ENCODE peak calls at places on chromosomes 2 and 18, in six cellular contexts. H, U, J, Z, D and M are unnamed samples.

GRCh38 chr2:24493713-24494112 is 2.7 kb downstream of the NCOA1 start:
- DNase-seq in H (no peak), U (peak), J (no peak), Z (no peak), D (no peak), M (peak)

GRCh38 chr2:110847651-110848050 is 115.3 kb downstream of the ACOXL start:
- DNase-seq in H (no peak), U (no peak), J (no peak), Z (no peak), D (no peak), M (no peak)

GRCh38 chr2:206971805-206972204 is 32.5 kb downstream of the CPO start:
- DNase-seq in H (no peak), U (peak), J (no peak), Z (no peak), D (no peak), M (peak)

GRCh38 chr2:25251032-25251460 is 82.7 kb upstream of the POMC start:
- DNase-seq in H (peak), U (peak), J (no peak), Z (no peak), D (no peak), M (no peak)

GRCh38 chr18:3721771-3722661 is 272.0 kb downstream of the TGIF1 start:
- DNase-seq in H (no peak), U (peak), J (no peak), Z (no peak), D (no peak), M (no peak)

GRCh38 chr18:9757851-9758587 is 49.9 kb downstream of the RAB31 start:
- DNase-seq in H (no peak), U (no peak), J (no peak), Z (no peak), D (no peak), M (peak)

GRCh38 chr2:71554028-71554705 is 100.8 kb downstream of the DYSF start:
- DNase-seq in H (no peak), U (no peak), J (no peak), Z (no peak), D (no peak), M (no peak)

GRCh38 chr18:57915848-57916596 is 112.9 kb upstream of the ATP8B1 start:
- DNase-seq in H (peak), U (no peak), J (no peak), Z (no peak), D (no peak), M (no peak)

GRCh38 chr2:239443666-239444567 is 43.1 kb upstream of the HDAC4 start:
- DNase-seq in H (no peak), U (no peak), J (no peak), Z (peak), D (no peak), M (peak)

GRCh38 chr18:79855147-79855910 is 57.6 kb downstream of the KCNG2 start:
- DNase-seq in H (no peak), U (no peak), J (no peak), Z (no peak), D (no peak), M (no peak)

GRCh38 chr18:49926076-49926745 is 112.9 kb upstream of the ACAA2 start:
- DNase-seq in H (no peak), U (no peak), J (no peak), Z (no peak), D (no peak), M (no peak)

GRCh38 chr2:53880756-53881155 is 21.0 kb upstream of the GPR75 start:
- DNase-seq in H (no peak), U (no peak), J (no peak), Z (peak), D (no peak), M (peak)

GRCh38 chr2:102344397-102344796 is 11.2 kb upstream of the IL18R1 start:
- DNase-seq in H (no peak), U (no peak), J (no peak), Z (no peak), D (no peak), M (no peak)

GRCh38 chr18:55401638-55402191 is 186.3 kb downstream of the TCF4 start:
- DNase-seq in H (peak), U (peak), J (peak), Z (no peak), D (no peak), M (peak)

GRCh38 chr2:42842418-42842817 is 50.0 kb upstream of the HAAO start:
- DNase-seq in H (no peak), U (peak), J (no peak), Z (no peak), D (no peak), M (peak)

GRCh38 chr2:195514365-195514764 is 142.7 kb upstream of the SLC39A10 start:
- DNase-seq in H (no peak), U (no peak), J (no peak), Z (no peak), D (no peak), M (peak)

GRCh38 chr2:239020541-239021041 is 172.7 kb downstream of the TWIST2 start:
- DNase-seq in H (no peak), U (no peak), J (no peak), Z (no peak), D (no peak), M (no peak)

GRCh38 chr18:24546304-24546703 is 85.9 kb downstream of the HRH4 start:
- DNase-seq in H (no peak), U (no peak), J (no peak), Z (no peak), D (no peak), M (no peak)

GRCh38 chr2:55106148-55106547 is 55.9 kb upstream of the RTN4 start:
- DNase-seq in H (no peak), U (no peak), J (no peak), Z (no peak), D (no peak), M (peak)

GRCh38 chr18:49335677-49336076 is 124.8 kb downstream of the DYM start:
- DNase-seq in H (no peak), U (no peak), J (peak), Z (no peak), D (no peak), M (no peak)

GRCh38 chr2:16686641-16687040 is 21.0 kb upstream of the CYRIA start:
- DNase-seq in H (no peak), U (no peak), J (no peak), Z (no peak), D (no peak), M (no peak)

GRCh38 chr2:200963129-200963917 is at the start of gene ORC2:
- DNase-seq in H (peak), U (peak), J (peak), Z (peak), D (peak), M (peak)

GRCh38 chr2:941811-942360 is 8.8 kb upstream of the SNTG2 start:
- DNase-seq in H (no peak), U (no peak), J (no peak), Z (no peak), D (no peak), M (no peak)

GRCh38 chr2:98514096-98514639 is 69.5 kb downstream of the INPP4A start:
- DNase-seq in H (peak), U (no peak), J (no peak), Z (no peak), D (no peak), M (no peak)

GRCh38 chr18:12005542-12006487 is 24.5 kb downstream of the IMPA2 start:
- DNase-seq in H (no peak), U (peak), J (no peak), Z (peak), D (no peak), M (peak)

DNA sequence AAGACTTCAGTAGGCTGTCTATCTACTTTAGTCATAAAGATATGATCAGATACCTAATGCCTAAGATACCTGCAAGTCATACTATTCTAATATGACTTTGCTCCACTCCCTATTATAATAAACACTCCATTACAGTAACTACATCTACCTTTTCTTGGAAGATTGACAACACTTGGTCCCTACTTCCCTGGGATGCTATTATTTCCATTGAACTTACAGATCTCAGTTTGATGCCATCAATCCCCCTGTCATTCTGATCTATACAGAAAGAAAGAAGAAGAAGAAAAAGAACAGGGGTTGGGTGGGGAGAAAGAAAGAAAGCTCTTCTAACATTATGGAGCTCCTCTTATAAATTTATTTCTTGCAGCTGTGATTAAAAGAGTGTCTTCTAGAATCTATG is 889.1 kb upstream of the NRXN1 start:
- DNase-seq in H (no peak), U (no peak), J (no peak), Z (peak), D (no peak), M (no peak)
- H3K4me3 ChIP-seq in H (no peak), U (no peak), J (no peak), Z (no peak), D (no peak), M (no peak)

DNA sequence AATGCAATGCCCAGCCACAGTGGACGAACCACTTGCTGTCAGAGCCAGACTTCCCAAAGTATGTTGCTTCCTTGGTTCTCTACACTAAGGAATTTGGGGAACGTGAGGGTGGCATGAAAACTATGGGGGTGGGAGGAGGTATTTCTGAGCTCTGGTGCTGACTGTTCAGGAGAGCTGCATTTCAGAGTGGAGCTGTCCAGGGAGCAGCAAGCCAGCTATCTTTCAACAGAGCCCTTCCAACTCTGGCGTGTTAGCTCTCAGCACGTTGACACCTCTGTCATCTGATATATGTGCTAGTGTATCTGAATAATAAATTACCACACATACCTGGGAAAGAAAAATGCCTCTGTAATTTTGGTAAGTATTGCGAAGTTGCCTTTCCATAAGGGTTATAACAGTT is 66.1 kb downstream of the SAP130 start:
- DNase-seq in H (no peak), U (no peak), J (no peak), Z (no peak), D (no peak), M (no peak)
- TF ChIP-seq EZH2 in H (no peak), U (no peak), J (no peak), Z (no peak), D (no peak), M (no peak)

GRCh38 chr2:235690082-235690808 is 196.4 kb downstream of the AGAP1 start:
- DNase-seq in H (no peak), U (peak), J (no peak), Z (no peak), D (no peak), M (no peak)
- TF ChIP-seq EZH2phosphoT487 in H (no peak), U (no peak), J (no peak), Z (no peak), D (no peak), M (no peak)

DNA sequence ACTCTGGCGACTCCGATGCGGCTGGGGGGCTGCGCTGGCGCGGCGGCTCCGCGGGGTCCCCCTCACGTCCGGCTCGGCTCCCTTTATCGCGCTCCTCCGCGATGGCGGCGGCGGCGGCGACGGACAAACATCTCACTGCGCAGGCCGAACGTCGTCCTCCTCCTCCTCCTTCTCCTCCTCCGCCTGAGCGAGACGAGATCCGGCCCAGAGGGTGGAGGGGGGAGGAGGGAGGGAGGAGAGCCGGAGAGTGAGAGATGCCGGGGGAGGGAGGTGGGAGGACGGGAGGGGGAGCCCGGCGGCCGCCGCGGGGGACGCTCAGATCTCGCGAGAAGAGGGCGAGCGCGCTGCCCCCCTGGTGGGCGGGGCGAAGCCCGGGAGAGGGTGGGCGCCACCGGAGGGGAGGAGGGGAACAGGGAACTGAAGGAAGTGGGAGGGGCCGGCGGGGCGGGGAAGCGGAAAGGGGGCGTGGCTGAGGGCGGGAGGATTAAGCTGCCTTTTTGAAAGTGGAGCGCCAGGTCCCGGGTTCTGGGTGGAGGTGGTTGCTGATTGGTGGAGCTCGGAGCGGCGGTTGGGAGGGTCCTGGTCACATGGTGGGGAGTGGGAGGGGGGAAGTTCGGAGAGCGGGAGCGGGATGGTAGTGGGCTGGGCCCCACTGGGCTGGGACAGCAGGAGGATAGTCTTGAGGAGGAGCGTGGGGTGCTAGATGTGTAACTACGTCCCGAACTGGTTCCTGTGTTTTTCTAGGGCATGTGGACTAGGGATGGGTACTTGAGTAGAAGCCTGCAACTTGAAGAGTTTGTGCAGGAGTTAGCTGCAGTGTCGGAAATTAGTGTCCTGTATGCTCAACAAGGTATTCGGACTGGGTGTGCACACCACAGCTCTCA is at the start of gene CUL3:
- DNase-seq in H (peak), U (peak), J (peak), Z (peak), D (peak), M (peak)
- H3K4me3 ChIP-seq in H (peak), U (peak), J (peak), Z (peak), D (peak), M (peak)

DNA sequence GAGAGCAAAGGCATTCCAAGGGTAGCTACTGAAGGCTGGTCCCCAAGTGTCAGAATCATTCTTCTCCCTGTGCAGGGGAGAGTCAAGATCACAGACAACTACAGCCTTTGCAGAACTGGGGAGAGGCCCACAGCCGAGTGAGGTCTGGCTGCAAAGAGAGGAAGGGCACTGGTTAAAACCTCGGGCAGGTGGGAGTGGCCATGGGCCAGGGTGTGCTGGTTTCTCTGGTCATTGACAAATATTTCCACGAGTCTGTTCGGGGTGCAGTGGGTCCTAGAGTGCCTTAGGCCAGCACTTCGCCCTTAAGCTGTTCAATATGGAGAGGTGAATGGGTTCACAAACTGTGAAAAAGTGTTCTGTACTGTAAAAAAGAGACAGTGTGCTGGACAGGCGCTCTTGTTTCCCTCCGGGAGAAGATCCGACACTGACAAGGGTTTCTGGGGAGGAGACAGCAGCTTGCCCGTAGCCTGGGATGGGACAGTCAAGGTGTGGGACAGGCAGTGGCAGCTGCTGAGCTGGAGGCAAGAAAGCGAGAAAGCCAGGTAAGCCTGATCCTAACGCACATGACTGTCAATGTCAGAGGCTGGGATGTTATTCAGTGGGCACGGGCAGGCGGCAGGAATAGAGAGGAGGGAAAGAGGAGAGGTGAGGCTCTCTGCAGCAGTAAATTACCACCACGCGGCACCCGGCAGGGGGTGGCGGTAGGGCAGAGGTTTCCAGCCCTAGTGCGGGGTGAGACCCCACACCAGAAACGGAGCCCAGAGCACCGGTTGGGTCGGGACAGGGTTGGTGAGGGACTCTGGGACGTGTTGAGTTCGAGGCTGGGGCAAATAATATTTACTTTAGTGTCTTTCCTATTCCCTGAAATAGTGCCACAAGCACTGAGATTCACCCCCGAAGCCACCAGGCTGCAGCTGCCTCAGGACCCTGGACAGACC is 2.0 kb downstream of the NPPC start:
- DNase-seq in H (no peak), U (no peak), J (no peak), Z (no peak), D (no peak), M (no peak)
- TF ChIP-seq EZH2 in H (no peak), U (no peak), J (no peak), Z (no peak), D (no peak), M (no peak)

DNA sequence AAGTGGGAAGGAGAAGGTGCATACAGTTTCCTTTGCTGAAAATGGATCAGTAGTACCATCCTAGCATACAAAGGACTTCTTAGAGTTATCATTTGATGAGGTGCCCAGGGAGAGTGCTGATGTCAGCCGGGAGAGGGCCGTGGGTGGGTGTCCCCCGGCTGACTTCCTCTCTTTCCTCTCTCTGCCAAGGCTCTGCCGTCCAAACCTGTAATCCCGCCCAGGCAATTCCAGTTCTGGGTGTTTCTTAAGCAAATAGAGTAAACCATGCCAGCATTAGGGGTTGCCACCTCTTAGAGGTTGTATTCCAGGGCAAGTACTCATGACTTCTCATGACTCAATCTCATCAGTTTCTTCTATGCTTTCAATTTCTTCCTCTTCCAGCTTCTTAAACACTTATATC is 117.2 kb downstream of the GATA6 start:
- DNase-seq in H (no peak), U (peak), J (no peak), Z (peak), D (no peak), M (peak)
- TF ChIP-seq EZH2phosphoT487 in H (no peak), U (no peak), J (no peak), Z (no peak), D (no peak), M (no peak)